ENCODE peak calls at places on chromosomes 4 and X, in six cellular contexts. One of them, this sample, is unnamed.

GRCh38 chrX:134443020-134443419 is 16.9 kb upstream of the HPRT1 start:
- DNase-seq in activated T-helper 1 cell treated with Interleukin-2 at 50 U/mL for 16 hours: no peak
- DNase-seq in brain microvascular endothelial cell: no peak
- DNase-seq in stimulated activated CD4-positive, alpha-beta T cell treated with anti-CD3 and anti-CD28 coated beads, Interleukin-1b, Interleukin-23, amount 100 ng/mL, for 24 hours: no peak
- DNase-seq in naive B cell: no peak
- DNase-seq in EH: no peak
- DNase-seq in this sample: no peak

GRCh38 chr4:42078184-42078801 is 74.2 kb downstream of the BEND4 start:
- DNase-seq in naive B cell: no peak
- DNase-seq in activated T-helper 1 cell treated with Interleukin-2 at 50 U/mL for 16 hours: no peak
- DNase-seq in stimulated activated CD4-positive, alpha-beta T cell treated with anti-CD3 and anti-CD28 coated beads, Interleukin-1b, Interleukin-23, amount 100 ng/mL, for 24 hours: no peak
- DNase-seq in brain microvascular endothelial cell: no peak
- DNase-seq in EH: no peak
- DNase-seq in this sample: no peak

GRCh38 chr4:148162554-148162953 is 279.7 kb downstream of the NR3C2 start:
- DNase-seq in brain microvascular endothelial cell: no peak
- DNase-seq in naive B cell: no peak
- DNase-seq in activated T-helper 1 cell treated with Interleukin-2 at 50 U/mL for 16 hours: no peak
- DNase-seq in stimulated activated CD4-positive, alpha-beta T cell treated with anti-CD3 and anti-CD28 coated beads, Interleukin-1b, Interleukin-23, amount 100 ng/mL, for 24 hours: no peak
- DNase-seq in EH: no peak
- DNase-seq in this sample: no peak

GRCh38 chr4:1400861-1401408 is 5.3 kb downstream of the NKX1-1 start:
- DNase-seq in stimulated activated CD4-positive, alpha-beta T cell treated with anti-CD3 and anti-CD28 coated beads, Interleukin-1b, Interleukin-23, amount 100 ng/mL, for 24 hours: no peak
- DNase-seq in naive B cell: no peak
- DNase-seq in brain microvascular endothelial cell: no peak
- DNase-seq in activated T-helper 1 cell treated with Interleukin-2 at 50 U/mL for 16 hours: no peak
- DNase-seq in EH: no peak
- DNase-seq in this sample: peak

GRCh38 chr4:136634121-136634520 is 898.2 kb downstream of the PCDH18 start:
- DNase-seq in EH: no peak
- DNase-seq in stimulated activated CD4-positive, alpha-beta T cell treated with anti-CD3 and anti-CD28 coated beads, Interleukin-1b, Interleukin-23, amount 100 ng/mL, for 24 hours: no peak
- DNase-seq in naive B cell: no peak
- DNase-seq in brain microvascular endothelial cell: no peak
- DNase-seq in activated T-helper 1 cell treated with Interleukin-2 at 50 U/mL for 16 hours: no peak
- DNase-seq in this sample: no peak

GRCh38 chr4:18479825-18480224 is 458.3 kb upstream of the LCORL start:
- DNase-seq in brain microvascular endothelial cell: no peak
- DNase-seq in EH: no peak
- DNase-seq in stimulated activated CD4-positive, alpha-beta T cell treated with anti-CD3 and anti-CD28 coated beads, Interleukin-1b, Interleukin-23, amount 100 ng/mL, for 24 hours: no peak
- DNase-seq in activated T-helper 1 cell treated with Interleukin-2 at 50 U/mL for 16 hours: no peak
- DNase-seq in naive B cell: no peak
- DNase-seq in this sample: no peak

GRCh38 chr4:20251061-20251795 is 477 bp upstream of the SLIT2 start:
- DNase-seq in naive B cell: no peak
- DNase-seq in EH: no peak
- DNase-seq in brain microvascular endothelial cell: no peak
- DNase-seq in activated T-helper 1 cell treated with Interleukin-2 at 50 U/mL for 16 hours: no peak
- DNase-seq in stimulated activated CD4-positive, alpha-beta T cell treated with anti-CD3 and anti-CD28 coated beads, Interleukin-1b, Interleukin-23, amount 100 ng/mL, for 24 hours: no peak
- DNase-seq in this sample: no peak

GRCh38 chr4:6915041-6916005 is 5.7 kb downstream of the TBC1D14 start:
- DNase-seq in brain microvascular endothelial cell: no peak
- DNase-seq in naive B cell: no peak
- DNase-seq in stimulated activated CD4-positive, alpha-beta T cell treated with anti-CD3 and anti-CD28 coated beads, Interleukin-1b, Interleukin-23, amount 100 ng/mL, for 24 hours: no peak
- DNase-seq in EH: no peak
- DNase-seq in activated T-helper 1 cell treated with Interleukin-2 at 50 U/mL for 16 hours: no peak
- DNase-seq in this sample: no peak

GRCh38 chr4:70688795-70689231 is 481 bp downstream of the UTP3 start:
- DNase-seq in brain microvascular endothelial cell: no peak
- DNase-seq in naive B cell: no peak
- DNase-seq in EH: peak
- DNase-seq in activated T-helper 1 cell treated with Interleukin-2 at 50 U/mL for 16 hours: no peak
- DNase-seq in stimulated activated CD4-positive, alpha-beta T cell treated with anti-CD3 and anti-CD28 coated beads, Interleukin-1b, Interleukin-23, amount 100 ng/mL, for 24 hours: no peak
- DNase-seq in this sample: no peak

GRCh38 chr4:140255467-140255866 is 101.5 kb upstream of the MAML3 start:
- DNase-seq in activated T-helper 1 cell treated with Interleukin-2 at 50 U/mL for 16 hours: no peak
- DNase-seq in stimulated activated CD4-positive, alpha-beta T cell treated with anti-CD3 and anti-CD28 coated beads, Interleukin-1b, Interleukin-23, amount 100 ng/mL, for 24 hours: no peak
- DNase-seq in EH: peak
- DNase-seq in naive B cell: no peak
- DNase-seq in brain microvascular endothelial cell: peak
- DNase-seq in this sample: no peak

GRCh38 chrX:147962476-147962875 is 18.7 kb upstream of the FMR1NB start:
- DNase-seq in brain microvascular endothelial cell: no peak
- DNase-seq in stimulated activated CD4-positive, alpha-beta T cell treated with anti-CD3 and anti-CD28 coated beads, Interleukin-1b, Interleukin-23, amount 100 ng/mL, for 24 hours: no peak
- DNase-seq in naive B cell: no peak
- DNase-seq in EH: peak
- DNase-seq in activated T-helper 1 cell treated with Interleukin-2 at 50 U/mL for 16 hours: no peak
- DNase-seq in this sample: no peak

GRCh38 chrX:39633293-39633692 is 464.5 kb downstream of the BCOR start:
- DNase-seq in brain microvascular endothelial cell: peak
- DNase-seq in naive B cell: no peak
- DNase-seq in activated T-helper 1 cell treated with Interleukin-2 at 50 U/mL for 16 hours: no peak
- DNase-seq in stimulated activated CD4-positive, alpha-beta T cell treated with anti-CD3 and anti-CD28 coated beads, Interleukin-1b, Interleukin-23, amount 100 ng/mL, for 24 hours: no peak
- DNase-seq in EH: peak
- DNase-seq in this sample: no peak

GRCh38 chrX:72216973-72217372 is 21.9 kb downstream of the ERCC6L start:
- DNase-seq in EH: no peak
- DNase-seq in naive B cell: no peak
- DNase-seq in brain microvascular endothelial cell: no peak
- DNase-seq in stimulated activated CD4-positive, alpha-beta T cell treated with anti-CD3 and anti-CD28 coated beads, Interleukin-1b, Interleukin-23, amount 100 ng/mL, for 24 hours: no peak
- DNase-seq in activated T-helper 1 cell treated with Interleukin-2 at 50 U/mL for 16 hours: no peak
- DNase-seq in this sample: no peak

GRCh38 chr4:36053931-36054330 is 190.4 kb downstream of the ARAP2 start:
- DNase-seq in activated T-helper 1 cell treated with Interleukin-2 at 50 U/mL for 16 hours: no peak
- DNase-seq in stimulated activated CD4-positive, alpha-beta T cell treated with anti-CD3 and anti-CD28 coated beads, Interleukin-1b, Interleukin-23, amount 100 ng/mL, for 24 hours: no peak
- DNase-seq in naive B cell: no peak
- DNase-seq in brain microvascular endothelial cell: no peak
- DNase-seq in EH: no peak
- DNase-seq in this sample: no peak

GRCh38 chr4:40669504-40669903 is 39.8 kb upstream of the RBM47 start:
- DNase-seq in EH: no peak
- DNase-seq in brain microvascular endothelial cell: no peak
- DNase-seq in naive B cell: no peak
- DNase-seq in activated T-helper 1 cell treated with Interleukin-2 at 50 U/mL for 16 hours: no peak
- DNase-seq in stimulated activated CD4-positive, alpha-beta T cell treated with anti-CD3 and anti-CD28 coated beads, Interleukin-1b, Interleukin-23, amount 100 ng/mL, for 24 hours: no peak
- DNase-seq in this sample: no peak

GRCh38 chr4:7021930-7022658 is 21.1 kb upstream of the TADA2B start:
- DNase-seq in EH: peak
- DNase-seq in brain microvascular endothelial cell: peak
- DNase-seq in stimulated activated CD4-positive, alpha-beta T cell treated with anti-CD3 and anti-CD28 coated beads, Interleukin-1b, Interleukin-23, amount 100 ng/mL, for 24 hours: no peak
- DNase-seq in naive B cell: no peak
- DNase-seq in activated T-helper 1 cell treated with Interleukin-2 at 50 U/mL for 16 hours: no peak
- DNase-seq in this sample: no peak

GRCh38 chr4:124890522-124890921 is 178.0 kb upstream of the ANKRD50 start:
- DNase-seq in activated T-helper 1 cell treated with Interleukin-2 at 50 U/mL for 16 hours: no peak
- DNase-seq in EH: peak
- DNase-seq in stimulated activated CD4-positive, alpha-beta T cell treated with anti-CD3 and anti-CD28 coated beads, Interleukin-1b, Interleukin-23, amount 100 ng/mL, for 24 hours: no peak
- DNase-seq in naive B cell: no peak
- DNase-seq in brain microvascular endothelial cell: no peak
- DNase-seq in this sample: no peak

GRCh38 chrX:14013074-14013473 is 16.6 kb downstream of the GEMIN8 start:
- DNase-seq in activated T-helper 1 cell treated with Interleukin-2 at 50 U/mL for 16 hours: no peak
- DNase-seq in stimulated activated CD4-positive, alpha-beta T cell treated with anti-CD3 and anti-CD28 coated beads, Interleukin-1b, Interleukin-23, amount 100 ng/mL, for 24 hours: no peak
- DNase-seq in naive B cell: no peak
- DNase-seq in EH: peak
- DNase-seq in brain microvascular endothelial cell: no peak
- DNase-seq in this sample: no peak

GRCh38 chr4:161121451-161121850 is 1042.3 kb downstream of the FSTL5 start:
- DNase-seq in brain microvascular endothelial cell: peak
- DNase-seq in stimulated activated CD4-positive, alpha-beta T cell treated with anti-CD3 and anti-CD28 coated beads, Interleukin-1b, Interleukin-23, amount 100 ng/mL, for 24 hours: no peak
- DNase-seq in naive B cell: no peak
- DNase-seq in activated T-helper 1 cell treated with Interleukin-2 at 50 U/mL for 16 hours: no peak
- DNase-seq in EH: no peak
- DNase-seq in this sample: no peak

GRCh38 chr4:139828966-139829662 is 163.5 kb downstream of the MGST2 start:
- DNase-seq in stimulated activated CD4-positive, alpha-beta T cell treated with anti-CD3 and anti-CD28 coated beads, Interleukin-1b, Interleukin-23, amount 100 ng/mL, for 24 hours: no peak
- DNase-seq in activated T-helper 1 cell treated with Interleukin-2 at 50 U/mL for 16 hours: no peak
- DNase-seq in brain microvascular endothelial cell: no peak
- DNase-seq in naive B cell: no peak
- DNase-seq in EH: no peak
- DNase-seq in this sample: no peak

GRCh38 chrX:107677501-107677901 is 49.2 kb downstream of the PRPS1 start:
- DNase-seq in EH: no peak
- DNase-seq in naive B cell: no peak
- DNase-seq in brain microvascular endothelial cell: peak
- DNase-seq in activated T-helper 1 cell treated with Interleukin-2 at 50 U/mL for 16 hours: no peak
- DNase-seq in stimulated activated CD4-positive, alpha-beta T cell treated with anti-CD3 and anti-CD28 coated beads, Interleukin-1b, Interleukin-23, amount 100 ng/mL, for 24 hours: no peak
- DNase-seq in this sample: no peak

GRCh38 chr4:54231419-54232150 is 2.5 kb downstream of the PDGFRA start:
- DNase-seq in stimulated activated CD4-positive, alpha-beta T cell treated with anti-CD3 and anti-CD28 coated beads, Interleukin-1b, Interleukin-23, amount 100 ng/mL, for 24 hours: no peak
- DNase-seq in brain microvascular endothelial cell: peak
- DNase-seq in EH: peak
- DNase-seq in naive B cell: peak
- DNase-seq in activated T-helper 1 cell treated with Interleukin-2 at 50 U/mL for 16 hours: no peak
- DNase-seq in this sample: peak

GRCh38 chr4:63379750-63380522 is 1029.3 kb downstream of the TECRL start:
- DNase-seq in EH: no peak
- DNase-seq in activated T-helper 1 cell treated with Interleukin-2 at 50 U/mL for 16 hours: no peak
- DNase-seq in stimulated activated CD4-positive, alpha-beta T cell treated with anti-CD3 and anti-CD28 coated beads, Interleukin-1b, Interleukin-23, amount 100 ng/mL, for 24 hours: no peak
- DNase-seq in naive B cell: no peak
- DNase-seq in brain microvascular endothelial cell: no peak
- DNase-seq in this sample: no peak

GRCh38 chr4:24657768-24658617 is 73.6 kb upstream of the DHX15 start:
- DNase-seq in naive B cell: no peak
- DNase-seq in stimulated activated CD4-positive, alpha-beta T cell treated with anti-CD3 and anti-CD28 coated beads, Interleukin-1b, Interleukin-23, amount 100 ng/mL, for 24 hours: no peak
- DNase-seq in activated T-helper 1 cell treated with Interleukin-2 at 50 U/mL for 16 hours: no peak
- DNase-seq in brain microvascular endothelial cell: peak
- DNase-seq in EH: peak
- DNase-seq in this sample: peak

GRCh38 chr4:39446842-39447573 is 11.7 kb downstream of the RPL9 start:
- DNase-seq in activated T-helper 1 cell treated with Interleukin-2 at 50 U/mL for 16 hours: peak
- DNase-seq in naive B cell: peak
- DNase-seq in stimulated activated CD4-positive, alpha-beta T cell treated with anti-CD3 and anti-CD28 coated beads, Interleukin-1b, Interleukin-23, amount 100 ng/mL, for 24 hours: no peak
- DNase-seq in brain microvascular endothelial cell: peak
- DNase-seq in EH: peak
- DNase-seq in this sample: peak

GRCh38 chr4:159191989-159192388 is 89.1 kb downstream of the RAPGEF2 start:
- DNase-seq in brain microvascular endothelial cell: peak
- DNase-seq in activated T-helper 1 cell treated with Interleukin-2 at 50 U/mL for 16 hours: no peak
- DNase-seq in stimulated activated CD4-positive, alpha-beta T cell treated with anti-CD3 and anti-CD28 coated beads, Interleukin-1b, Interleukin-23, amount 100 ng/mL, for 24 hours: no peak
- DNase-seq in EH: peak
- DNase-seq in naive B cell: no peak
- DNase-seq in this sample: no peak

GRCh38 chr4:150366487-150366999 is 215.4 kb upstream of the MAB21L2 start:
- DNase-seq in stimulated activated CD4-positive, alpha-beta T cell treated with anti-CD3 and anti-CD28 coated beads, Interleukin-1b, Interleukin-23, amount 100 ng/mL, for 24 hours: no peak
- DNase-seq in EH: no peak
- DNase-seq in brain microvascular endothelial cell: no peak
- DNase-seq in naive B cell: no peak
- DNase-seq in activated T-helper 1 cell treated with Interleukin-2 at 50 U/mL for 16 hours: no peak
- DNase-seq in this sample: no peak

GRCh38 chr4:38131371-38132139 is 171.4 kb downstream of the PTTG2 start:
- DNase-seq in stimulated activated CD4-positive, alpha-beta T cell treated with anti-CD3 and anti-CD28 coated beads, Interleukin-1b, Interleukin-23, amount 100 ng/mL, for 24 hours: peak
- DNase-seq in naive B cell: no peak
- DNase-seq in activated T-helper 1 cell treated with Interleukin-2 at 50 U/mL for 16 hours: peak
- DNase-seq in EH: no peak
- DNase-seq in brain microvascular endothelial cell: peak
- DNase-seq in this sample: no peak

GRCh38 chrX:23403849-23404248 is 69.2 kb downstream of the PTCHD1 start:
- DNase-seq in brain microvascular endothelial cell: no peak
- DNase-seq in activated T-helper 1 cell treated with Interleukin-2 at 50 U/mL for 16 hours: no peak
- DNase-seq in naive B cell: no peak
- DNase-seq in stimulated activated CD4-positive, alpha-beta T cell treated with anti-CD3 and anti-CD28 coated beads, Interleukin-1b, Interleukin-23, amount 100 ng/mL, for 24 hours: no peak
- DNase-seq in EH: no peak
- DNase-seq in this sample: no peak

GRCh38 chr4:182969651-182970279 is 52.6 kb upstream of the DCTD start:
- DNase-seq in naive B cell: no peak
- DNase-seq in brain microvascular endothelial cell: no peak
- DNase-seq in activated T-helper 1 cell treated with Interleukin-2 at 50 U/mL for 16 hours: no peak
- DNase-seq in EH: no peak
- DNase-seq in stimulated activated CD4-positive, alpha-beta T cell treated with anti-CD3 and anti-CD28 coated beads, Interleukin-1b, Interleukin-23, amount 100 ng/mL, for 24 hours: no peak
- DNase-seq in this sample: no peak

GRCh38 chr4:186723207-186724047 is at the start of gene FAT1:
- DNase-seq in EH: peak
- DNase-seq in naive B cell: no peak
- DNase-seq in brain microvascular endothelial cell: peak
- DNase-seq in activated T-helper 1 cell treated with Interleukin-2 at 50 U/mL for 16 hours: no peak
- DNase-seq in stimulated activated CD4-positive, alpha-beta T cell treated with anti-CD3 and anti-CD28 coated beads, Interleukin-1b, Interleukin-23, amount 100 ng/mL, for 24 hours: no peak
- DNase-seq in this sample: no peak

GRCh38 chr4:152045781-152046571 is 285.2 kb upstream of the GATB start:
- DNase-seq in EH: peak
- DNase-seq in activated T-helper 1 cell treated with Interleukin-2 at 50 U/mL for 16 hours: no peak
- DNase-seq in stimulated activated CD4-positive, alpha-beta T cell treated with anti-CD3 and anti-CD28 coated beads, Interleukin-1b, Interleukin-23, amount 100 ng/mL, for 24 hours: no peak
- DNase-seq in naive B cell: no peak
- DNase-seq in brain microvascular endothelial cell: no peak
- DNase-seq in this sample: no peak

GRCh38 chrX:133702230-133702629 is 283.2 kb downstream of the GPC3 start:
- DNase-seq in brain microvascular endothelial cell: no peak
- DNase-seq in naive B cell: no peak
- DNase-seq in EH: no peak
- DNase-seq in stimulated activated CD4-positive, alpha-beta T cell treated with anti-CD3 and anti-CD28 coated beads, Interleukin-1b, Interleukin-23, amount 100 ng/mL, for 24 hours: no peak
- DNase-seq in activated T-helper 1 cell treated with Interleukin-2 at 50 U/mL for 16 hours: no peak
- DNase-seq in this sample: no peak

GRCh38 chrX:150182176-150182575 is 180.9 kb upstream of the MAMLD1 start:
- DNase-seq in EH: peak
- DNase-seq in naive B cell: no peak
- DNase-seq in brain microvascular endothelial cell: no peak
- DNase-seq in activated T-helper 1 cell treated with Interleukin-2 at 50 U/mL for 16 hours: no peak
- DNase-seq in stimulated activated CD4-positive, alpha-beta T cell treated with anti-CD3 and anti-CD28 coated beads, Interleukin-1b, Interleukin-23, amount 100 ng/mL, for 24 hours: no peak
- DNase-seq in this sample: no peak

This sample was measured in RWPE2.